ENCODE peak calls at places on chromosome 17, in eight cellular contexts. T is NCI-H82; Y is ELR; P is psoas muscle; K is stimulated activated CD4-positive, alpha-beta T cell treated with anti-CD3 and anti-CD28 coated beads, Interleukin-1b, Interleukin-23, amount 100 ng/mL, for 24 hours; W is WTC11; M is mesendoderm; Z is HCT116. N is an unnamed sample.

GRCh38 chr17:43975898-43976297 is 22.2 kb upstream of the PYY start:
- DNase-seq in W (no peak), K (no peak), Z (no peak), Y (no peak), M (no peak), P (no peak), T (no peak), N (no peak)

GRCh38 chr17:19647697-19648474 is 665 bp upstream of the ALDH3A2 start:
- DNase-seq in Y (peak), Z (peak), W (peak), K (peak), P (peak), T (peak), M (peak), N (peak)

GRCh38 chr17:42387663-42388380 is 420 bp downstream of the STAT3 start:
- DNase-seq in Y (peak), T (peak), K (no peak), Z (no peak), M (peak), P (peak), W (peak), N (no peak)

GRCh38 chr17:71360301-71360700 is 760.5 kb upstream of the SOX9 start:
- DNase-seq in M (no peak), Y (peak), W (no peak), Z (no peak), K (no peak), P (no peak), T (no peak), N (no peak)

GRCh38 chr17:72177738-72178137 is 56.9 kb downstream of the SOX9 start:
- DNase-seq in M (no peak), Z (no peak), T (no peak), W (no peak), K (no peak), Y (no peak), P (no peak), N (no peak)

GRCh38 chr17:57541472-57542394 is 203.4 kb downstream of the CCDC182 start:
- DNase-seq in Z (peak), M (no peak), K (no peak), T (no peak), P (peak), Y (peak), W (no peak), N (no peak)

GRCh38 chr17:8266648-8267479 is 17.8 kb downstream of the PFAS start:
- DNase-seq in P (no peak), Z (no peak), K (no peak), Y (no peak), W (no peak), T (no peak), M (no peak), N (no peak)

GRCh38 chr17:33562792-33563191 is 269.7 kb upstream of the ASIC2 start:
- DNase-seq in W (peak), Z (no peak), K (no peak), P (no peak), M (peak), Y (no peak), T (no peak), N (no peak)

GRCh38 chr17:5700791-5701190 is 116.5 kb upstream of the NLRP1 start:
- DNase-seq in Z (no peak), Y (no peak), K (no peak), W (no peak), M (no peak), T (no peak), P (no peak), N (no peak)

GRCh38 chr17:9969301-9969935 is 64.3 kb upstream of the RCVRN start:
- DNase-seq in P (no peak), Y (no peak), M (no peak), W (no peak), Z (no peak), K (no peak), T (no peak), N (no peak)

GRCh38 chr17:75941442-75941819 is 589 bp upstream of the FBF1 start:
- DNase-seq in Z (no peak), T (peak), Y (no peak), K (no peak), P (no peak), M (no peak), W (no peak), N (no peak)

GRCh38 chr17:27567563-27567859 is 63.5 kb upstream of the LGALS9 start:
- DNase-seq in W (no peak), Z (no peak), Y (no peak), M (no peak), K (no peak), T (no peak), P (no peak), N (no peak)

GRCh38 chr17:50663812-50664374 is 29.2 kb downstream of the ABCC3 start:
- DNase-seq in M (no peak), K (no peak), T (no peak), Y (no peak), P (no peak), Z (no peak), W (no peak), N (no peak)

GRCh38 chr17:59347975-59348391 is 16.5 kb downstream of the YPEL2 start:
- DNase-seq in Y (no peak), K (no peak), P (no peak), Z (no peak), T (no peak), W (no peak), M (peak), N (no peak)

GRCh38 chr17:68197997-68198930 is 49.6 kb upstream of the AMZ2 start:
- DNase-seq in M (peak), K (no peak), T (no peak), Y (no peak), P (no peak), Z (no peak), W (peak), N (peak)

GRCh38 chr17:82012482-82013295 is 10.0 kb downstream of the CENPX start:
- DNase-seq in Y (no peak), K (no peak), P (no peak), M (peak), Z (no peak), T (no peak), W (no peak), N (no peak)

GRCh38 chr17:81911969-81912368 is 770 bp upstream of the PCYT2 start:
- DNase-seq in W (no peak), K (no peak), P (no peak), T (no peak), Y (no peak), M (no peak), Z (no peak), N (no peak)

GRCh38 chr17:6862122-6862521 is 30.6 kb upstream of the TEKT1 start:
- DNase-seq in W (no peak), K (no peak), P (no peak), T (no peak), Z (no peak), Y (no peak), M (no peak), N (no peak)

GRCh38 chr17:50835563-50836231 is at the start of gene WFIKKN2:
- DNase-seq in P (no peak), M (no peak), Z (no peak), Y (no peak), T (peak), W (no peak), K (no peak), N (peak)

GRCh38 chr17:40542562-40543411 is 22.5 kb downstream of the CCR7 start:
- DNase-seq in Z (no peak), T (no peak), P (peak), K (no peak), Y (peak), W (peak), M (no peak), N (peak)

GRCh38 chr17:181213-182163 is at the start of gene DOC2B:
- DNase-seq in T (peak), Y (no peak), M (peak), Z (peak), P (peak), K (no peak), W (peak), N (peak)

N was measured in GM13977.